ENCODE peak calls at places on chromosomes 1 and 21, in six cellular contexts. H is GM23338; Z is CD8-positive, alpha-beta memory T cell; W is ovary; Y is effector memory CD4-positive, alpha-beta T cell; J is breast epithelium. A is an unnamed sample.

GRCh38 chr1:176779655-176780328 is 316.8 kb downstream of the PAPPA2 start:
- DNase-seq in H (peak; percentile 6), Y (no peak), W (no peak), J (no peak), Z (no peak), A (no peak)

GRCh38 chr1:29556657-29557056 is 320.3 kb downstream of the PTPRU start:
- DNase-seq in Z (no peak), W (no peak), H (no peak), J (no peak), Y (no peak), A (no peak)

GRCh38 chr21:45017376-45017960 is 56.9 kb upstream of the ADARB1 start:
- DNase-seq in W (peak; percentile 8), Y (no peak), Z (peak; percentile 32), H (no peak), J (no peak), A (no peak)

GRCh38 chr1:116111196-116112021 is at the start of gene MAB21L3:
- DNase-seq in J (no peak), W (no peak), Z (no peak), H (no peak), Y (no peak), A (no peak)

GRCh38 chr21:44647222-44647552 is 973 bp downstream of the KRTAP10-11 start:
- DNase-seq in W (no peak), J (no peak), Y (no peak), Z (no peak), H (no peak), A (no peak)

GRCh38 chr1:228911225-228911624 is 175.9 kb downstream of the RHOU start:
- DNase-seq in J (no peak), W (no peak), Y (no peak), H (no peak), Z (no peak), A (no peak)

GRCh38 chr1:61254629-61255323 is 172.4 kb downstream of the NFIA start:
- DNase-seq in Y (no peak), W (peak; percentile 52), J (no peak), Z (no peak), H (no peak), A (no peak)

GRCh38 chr1:47679301-47679751 is 241.5 kb downstream of the FOXD2 start:
- DNase-seq in Y (no peak), W (no peak), H (no peak), J (no peak), Z (no peak), A (peak; percentile 63)

GRCh38 chr21:32141009-32141357 is 137.9 kb downstream of the MIS18A start:
- DNase-seq in Y (no peak), J (no peak), H (no peak), Z (no peak), W (no peak), A (no peak)

GRCh38 chr1:34143984-34144383 is 21.0 kb downstream of the CSMD2 start:
- DNase-seq in H (no peak), Y (no peak), W (no peak), Z (no peak), J (no peak), A (no peak)

GRCh38 chr1:906532-907420 is 16.9 kb upstream of the SAMD11 start:
- DNase-seq in J (peak; percentile 46), W (peak; percentile 11), Z (no peak), Y (no peak), H (no peak), A (peak; percentile 52)

GRCh38 chr1:84698151-84698651 is 7.9 kb upstream of the SSX2IP start:
- DNase-seq in H (no peak), Y (no peak), J (no peak), W (no peak), Z (no peak), A (peak; percentile 73)

GRCh38 chr1:214645712-214646111 is 42.7 kb downstream of the CENPF start:
- DNase-seq in Z (no peak), Y (no peak), W (no peak), H (no peak), J (no peak), A (no peak)

GRCh38 chr1:50123071-50123470 is 14.4 kb downstream of the ELAVL4 start:
- DNase-seq in Z (no peak), Y (no peak), H (no peak), W (no peak), J (no peak), A (no peak)

GRCh38 chr1:160641323-160642280 is 5.2 kb downstream of the SLAMF1 start:
- DNase-seq in W (no peak), H (no peak), Y (no peak), J (no peak), Z (no peak), A (no peak)

DNA sequence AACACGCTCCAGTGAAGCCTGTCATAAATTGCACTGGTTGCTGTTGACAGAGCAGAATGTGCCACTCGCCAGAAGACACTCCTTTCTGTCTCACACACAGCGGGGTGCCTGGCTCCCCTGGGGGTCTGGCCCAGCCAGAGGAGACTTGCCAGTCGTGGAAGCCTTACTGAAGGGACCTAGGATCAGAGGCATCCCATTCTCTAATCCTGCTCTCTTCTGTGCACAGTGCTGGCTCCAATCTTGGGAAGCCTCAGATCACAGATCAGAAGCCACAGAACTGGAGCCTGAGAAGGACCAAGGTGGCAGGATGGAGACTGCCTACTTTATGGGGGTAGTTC is 1.4 kb downstream of the SLC9A1 start:
- DNase-seq in Z (no peak), H (no peak), Y (no peak), J (no peak), W (no peak), A (no peak)
- H3K4me1 ChIP-seq in Z (peaks cover 40% of the 10 kb centered on the region), H (peaks cover 18% of the 10 kb centered on the region), Y (peaks cover 34% of the 10 kb centered on the region), J (peaks cover 2% of the 10 kb centered on the region), W (peaks cover 16% of the 10 kb centered on the region), A (peaks cover 29% of the 10 kb centered on the region)

GRCh38 chr1:164739189-164739588 is 180.2 kb downstream of the PBX1 start:
- DNase-seq in J (no peak), Y (no peak), W (no peak), Z (no peak), H (no peak), A (no peak)
- H3K4me1 ChIP-seq in J (no peaks in the 10 kb centered on the region), Y (no peaks in the 10 kb centered on the region), W (peaks cover 2% of the 10 kb centered on the region), Z (no peaks in the 10 kb centered on the region), H (peaks cover 32% of the 10 kb centered on the region), A (peaks cover 6% of the 10 kb centered on the region)

GRCh38 chr1:182200025-182200814 is 138.7 kb upstream of the ZNF648 start:
- DNase-seq in Y (no peak), W (no peak), Z (no peak), J (no peak), H (no peak), A (no peak)
- H3K4me1 ChIP-seq in Y (no peaks in the 10 kb centered on the region), W (peaks cover 14% of the 10 kb centered on the region), Z (no peaks in the 10 kb centered on the region), J (no peaks in the 10 kb centered on the region), H (no peaks in the 10 kb centered on the region), A (no peaks in the 10 kb centered on the region)

GRCh38 chr1:56576880-56577858 is 2.2 kb downstream of the PLPP3 start:
- DNase-seq in H (peak; percentile 81), Z (no peak), W (no peak), J (no peak), Y (no peak), A (peak; percentile 55)
- H3K4me1 ChIP-seq in H (peaks cover 62% of the 10 kb centered on the region), Z (no peaks in the 10 kb centered on the region), W (peaks cover 7% of the 10 kb centered on the region), J (no peaks in the 10 kb centered on the region), Y (no peaks in the 10 kb centered on the region), A (peaks cover 18% of the 10 kb centered on the region)

DNA sequence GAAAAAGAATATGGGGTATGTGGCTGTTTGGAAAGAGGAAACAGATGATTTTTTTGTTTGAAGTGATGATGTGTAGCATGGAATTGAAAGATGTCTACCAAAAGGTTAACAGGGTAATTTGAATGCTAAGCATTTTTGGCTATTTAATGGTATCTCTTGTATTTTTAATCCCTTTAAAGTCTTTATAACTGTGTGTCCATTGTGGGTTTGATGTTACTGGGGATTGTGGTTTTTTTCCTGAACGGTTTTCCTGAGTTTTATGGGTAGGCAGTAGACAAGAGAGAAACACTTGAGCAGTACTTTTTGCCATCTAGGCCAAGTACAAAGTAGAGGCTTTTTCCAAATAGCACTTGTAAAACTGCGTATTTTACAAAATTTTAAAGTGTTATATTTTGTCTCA is 63.3 kb downstream of the PRDM2 start:
- DNase-seq in W (no peak), Z (no peak), J (no peak), Y (no peak), H (no peak), A (no peak)
- H3K4me1 ChIP-seq in W (peaks cover 18% of the 10 kb centered on the region), Z (peaks cover 71% of the 10 kb centered on the region), J (no peaks in the 10 kb centered on the region), Y (peaks cover 25% of the 10 kb centered on the region), H (peaks cover 55% of the 10 kb centered on the region), A (peaks cover 54% of the 10 kb centered on the region)

DNA sequence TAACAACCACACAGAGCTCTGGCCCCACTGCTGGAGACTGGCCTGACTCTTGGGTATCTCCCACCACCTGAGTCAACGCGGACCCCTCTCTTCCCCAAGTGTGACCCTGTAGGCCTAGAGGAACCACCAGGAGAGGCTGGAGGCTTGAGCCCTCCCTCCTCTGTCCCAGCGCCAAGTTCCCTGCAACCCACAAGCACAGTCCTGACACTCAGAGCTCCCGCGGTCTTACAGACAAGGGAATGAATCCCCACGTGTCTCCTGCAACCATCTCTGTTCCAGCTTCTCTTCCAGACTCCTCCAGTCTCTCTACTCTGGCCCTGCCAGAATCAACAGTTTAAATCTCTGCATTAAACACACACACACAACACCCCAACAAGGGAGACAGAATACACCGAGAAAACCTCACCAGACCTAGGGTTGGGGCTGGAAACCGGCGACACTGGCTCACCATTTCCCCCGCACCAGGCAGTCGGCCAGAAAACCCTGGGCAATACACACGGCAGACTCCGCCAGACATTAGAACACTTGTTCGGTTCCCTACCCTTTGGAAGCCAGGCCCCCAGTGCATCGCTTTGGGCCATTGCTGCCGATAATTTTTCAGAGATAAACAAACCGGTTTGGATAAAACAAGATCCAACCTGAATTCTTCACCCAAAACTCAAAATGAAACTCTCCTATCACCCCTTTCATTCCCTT is 21.7 kb downstream of the CASZ1 start:
- DNase-seq in W (no peak), Y (no peak), H (no peak), J (peak; percentile 74), Z (no peak), A (no peak)
- H3K4me1 ChIP-seq in W (no peaks in the 10 kb centered on the region), Y (no peaks in the 10 kb centered on the region), H (no peaks in the 10 kb centered on the region), J (no peaks in the 10 kb centered on the region), Z (no peaks in the 10 kb centered on the region), A (no peaks in the 10 kb centered on the region)

GRCh38 chr1:153960206-153960605 is 1.8 kb upstream of the CRTC2 start:
- DNase-seq in H (no peak), Z (no peak), J (no peak), W (no peak), Y (no peak), A (no peak)
- H3K4me1 ChIP-seq in H (peaks cover 38% of the 10 kb centered on the region), Z (peaks cover 48% of the 10 kb centered on the region), J (peaks cover 10% of the 10 kb centered on the region), W (peaks cover 35% of the 10 kb centered on the region), Y (peaks cover 39% of the 10 kb centered on the region), A (peaks cover 31% of the 10 kb centered on the region)

GRCh38 chr1:26318338-26319064 is 743 bp downstream of the CD52 start:
- DNase-seq in H (no peak), Y (no peak), W (no peak), J (no peak), Z (no peak), A (no peak)

GRCh38 chr1:26320896-26321295 is 3.1 kb downstream of the CD52 start:
- DNase-seq in W (no peak), Z (no peak), Y (no peak), H (no peak), J (no peak), A (no peak)

GRCh38 chr1:26315874-26316850 is 1.6 kb upstream of the CD52 start:
- DNase-seq in Z (no peak), J (no peak), Y (no peak), H (peak; percentile 42), W (no peak), A (no peak)

GRCh38 chr1:26317612-26318337 is at the start of gene CD52:
- DNase-seq in H (peak; percentile 71), W (no peak), Y (peak; percentile 38), J (no peak), Z (peak; percentile 87), A (no peak)

GRCh38 chr1:26317143-26317542 is 615 bp upstream of the CD52 start:
- DNase-seq in J (no peak), Z (no peak), H (no peak), Y (no peak), W (no peak), A (no peak)
- H3K4me1 ChIP-seq in J (no peaks in the 10 kb centered on the region), Z (peaks cover 64% of the 10 kb centered on the region), H (peaks cover 29% of the 10 kb centered on the region), Y (peaks cover 59% of the 10 kb centered on the region), W (no peaks in the 10 kb centered on the region), A (peaks cover 5% of the 10 kb centered on the region)

GRCh38 chr1:51736702-51737101 is 119.8 kb downstream of the OSBPL9 start:
- DNase-seq in H (no peak), W (no peak), Z (no peak), J (no peak), Y (no peak), A (peak; percentile 48)
- H3K4me1 ChIP-seq in H (peaks cover 31% of the 10 kb centered on the region), W (peaks cover 8% of the 10 kb centered on the region), Z (peaks cover 23% of the 10 kb centered on the region), J (no peaks in the 10 kb centered on the region), Y (peaks cover 7% of the 10 kb centered on the region), A (peaks cover 50% of the 10 kb centered on the region)